ENCODE peak calls at places on chromosomes 16 and 17, in ten cellular contexts. One of them, this sample, is unnamed.

GRCh38 chr16:22035094-22035675 is 27.3 kb downstream of the MOSMO start:
- DNase-seq in LoVo: no peak
- DNase-seq in NB4: no peak
- DNase-seq in RKO: no peak
- DNase-seq in posterior vena cava: no peak
- DNase-seq in stimulated activated CD4-positive, alpha-beta T cell treated with anti-CD3 and anti-CD28 coated beads, TNF-alpha, amount 100 ng/mL, for 48 hours: no peak
- DNase-seq in H54: no peak
- DNase-seq in CD8-positive, alpha-beta T cell: no peak
- DNase-seq in heart left ventricle: no peak
- DNase-seq in BJ: no peak
- DNase-seq in this sample: no peak

GRCh38 chr17:34579017-34579946 is at the start of gene TMEM132E:
- DNase-seq in stimulated activated CD4-positive, alpha-beta T cell treated with anti-CD3 and anti-CD28 coated beads, TNF-alpha, amount 100 ng/mL, for 48 hours: no peak
- DNase-seq in CD8-positive, alpha-beta T cell: no peak
- DNase-seq in NB4: no peak
- DNase-seq in RKO: no peak
- DNase-seq in H54: no peak
- DNase-seq in heart left ventricle: peak; percentile 32
- DNase-seq in posterior vena cava: peak; percentile 77
- DNase-seq in BJ: no peak
- DNase-seq in LoVo: no peak
- DNase-seq in this sample: no peak

GRCh38 chr17:79915850-79916430 is 76.7 kb upstream of the CBX4 start:
- DNase-seq in CD8-positive, alpha-beta T cell: no peak
- DNase-seq in RKO: peak; percentile 66
- DNase-seq in BJ: no peak
- DNase-seq in stimulated activated CD4-positive, alpha-beta T cell treated with anti-CD3 and anti-CD28 coated beads, TNF-alpha, amount 100 ng/mL, for 48 hours: no peak
- DNase-seq in LoVo: peak; percentile 92
- DNase-seq in NB4: peak; percentile 52
- DNase-seq in heart left ventricle: peak; percentile 65
- DNase-seq in H54: peak; percentile 81
- DNase-seq in posterior vena cava: no peak
- DNase-seq in this sample: peak; percentile 99

GRCh38 chr17:273994-274832 is 78.4 kb downstream of the RPH3AL start:
- DNase-seq in posterior vena cava: peak; percentile 53
- DNase-seq in heart left ventricle: no peak
- DNase-seq in BJ: no peak
- DNase-seq in NB4: peak; percentile 45
- DNase-seq in RKO: no peak
- DNase-seq in LoVo: no peak
- DNase-seq in stimulated activated CD4-positive, alpha-beta T cell treated with anti-CD3 and anti-CD28 coated beads, TNF-alpha, amount 100 ng/mL, for 48 hours: no peak
- DNase-seq in CD8-positive, alpha-beta T cell: no peak
- DNase-seq in H54: no peak
- DNase-seq in this sample: no peak

GRCh38 chr17:77025781-77026180 is 115.0 kb upstream of the SEC14L1 start:
- DNase-seq in heart left ventricle: no peak
- DNase-seq in BJ: no peak
- DNase-seq in posterior vena cava: no peak
- DNase-seq in LoVo: no peak
- DNase-seq in H54: no peak
- DNase-seq in NB4: no peak
- DNase-seq in CD8-positive, alpha-beta T cell: no peak
- DNase-seq in RKO: no peak
- DNase-seq in stimulated activated CD4-positive, alpha-beta T cell treated with anti-CD3 and anti-CD28 coated beads, TNF-alpha, amount 100 ng/mL, for 48 hours: no peak
- DNase-seq in this sample: no peak

GRCh38 chr16:78925071-78925714 is 675.3 kb downstream of the MAF start:
- DNase-seq in H54: no peak
- DNase-seq in CD8-positive, alpha-beta T cell: no peak
- DNase-seq in RKO: peak; percentile 25
- DNase-seq in posterior vena cava: no peak
- DNase-seq in BJ: no peak
- DNase-seq in stimulated activated CD4-positive, alpha-beta T cell treated with anti-CD3 and anti-CD28 coated beads, TNF-alpha, amount 100 ng/mL, for 48 hours: no peak
- DNase-seq in heart left ventricle: peak; percentile 41
- DNase-seq in NB4: peak; percentile 58
- DNase-seq in LoVo: peak; percentile 8
- DNase-seq in this sample: peak; percentile 38

GRCh38 chr17:37117743-37118142 is 169.0 kb downstream of the AATF start:
- DNase-seq in posterior vena cava: no peak
- DNase-seq in NB4: no peak
- DNase-seq in CD8-positive, alpha-beta T cell: no peak
- DNase-seq in LoVo: no peak
- DNase-seq in stimulated activated CD4-positive, alpha-beta T cell treated with anti-CD3 and anti-CD28 coated beads, TNF-alpha, amount 100 ng/mL, for 48 hours: no peak
- DNase-seq in BJ: no peak
- DNase-seq in H54: no peak
- DNase-seq in RKO: no peak
- DNase-seq in heart left ventricle: no peak
- DNase-seq in this sample: no peak

GRCh38 chr16:53945996-53946395 is 242.0 kb downstream of the FTO start:
- DNase-seq in RKO: peak; percentile 9
- DNase-seq in H54: peak; percentile 4
- DNase-seq in stimulated activated CD4-positive, alpha-beta T cell treated with anti-CD3 and anti-CD28 coated beads, TNF-alpha, amount 100 ng/mL, for 48 hours: no peak
- DNase-seq in CD8-positive, alpha-beta T cell: no peak
- DNase-seq in LoVo: no peak
- DNase-seq in NB4: peak; percentile 89
- DNase-seq in BJ: no peak
- DNase-seq in heart left ventricle: no peak
- DNase-seq in posterior vena cava: no peak
- DNase-seq in this sample: peak; percentile 65

GRCh38 chr16:75083826-75084225 is 32.8 kb downstream of the LDHD start:
- DNase-seq in BJ: no peak
- DNase-seq in CD8-positive, alpha-beta T cell: no peak
- DNase-seq in LoVo: no peak
- DNase-seq in posterior vena cava: no peak
- DNase-seq in NB4: no peak
- DNase-seq in stimulated activated CD4-positive, alpha-beta T cell treated with anti-CD3 and anti-CD28 coated beads, TNF-alpha, amount 100 ng/mL, for 48 hours: no peak
- DNase-seq in heart left ventricle: no peak
- DNase-seq in H54: no peak
- DNase-seq in RKO: no peak
- DNase-seq in this sample: no peak

GRCh38 chr16:88549671-88550643 is 20.2 kb upstream of the ZC3H18 start:
- DNase-seq in CD8-positive, alpha-beta T cell: no peak
- DNase-seq in RKO: no peak
- DNase-seq in stimulated activated CD4-positive, alpha-beta T cell treated with anti-CD3 and anti-CD28 coated beads, TNF-alpha, amount 100 ng/mL, for 48 hours: no peak
- DNase-seq in H54: no peak
- DNase-seq in LoVo: no peak
- DNase-seq in heart left ventricle: no peak
- DNase-seq in BJ: no peak
- DNase-seq in NB4: peak; percentile 56
- DNase-seq in posterior vena cava: no peak
- DNase-seq in this sample: no peak

GRCh38 chr17:41301916-41302901 is at the start of gene KRTAP29-1:
- DNase-seq in posterior vena cava: no peak
- DNase-seq in stimulated activated CD4-positive, alpha-beta T cell treated with anti-CD3 and anti-CD28 coated beads, TNF-alpha, amount 100 ng/mL, for 48 hours: no peak
- DNase-seq in H54: no peak
- DNase-seq in RKO: no peak
- DNase-seq in heart left ventricle: peak; percentile 73
- DNase-seq in NB4: no peak
- DNase-seq in CD8-positive, alpha-beta T cell: no peak
- DNase-seq in LoVo: no peak
- DNase-seq in BJ: no peak
- DNase-seq in this sample: no peak

GRCh38 chr16:53881371-53881770 is 177.4 kb downstream of the FTO start:
- DNase-seq in RKO: peak; percentile 62
- DNase-seq in heart left ventricle: no peak
- DNase-seq in NB4: no peak
- DNase-seq in CD8-positive, alpha-beta T cell: no peak
- DNase-seq in LoVo: peak; percentile 51
- DNase-seq in stimulated activated CD4-positive, alpha-beta T cell treated with anti-CD3 and anti-CD28 coated beads, TNF-alpha, amount 100 ng/mL, for 48 hours: no peak
- DNase-seq in BJ: no peak
- DNase-seq in H54: peak; percentile 9
- DNase-seq in posterior vena cava: no peak
- DNase-seq in this sample: peak; percentile 91

GRCh38 chr17:57532556-57532955 is 212.5 kb downstream of the CCDC182 start:
- DNase-seq in LoVo: no peak
- DNase-seq in BJ: no peak
- DNase-seq in posterior vena cava: no peak
- DNase-seq in stimulated activated CD4-positive, alpha-beta T cell treated with anti-CD3 and anti-CD28 coated beads, TNF-alpha, amount 100 ng/mL, for 48 hours: no peak
- DNase-seq in H54: no peak
- DNase-seq in RKO: no peak
- DNase-seq in heart left ventricle: no peak
- DNase-seq in CD8-positive, alpha-beta T cell: no peak
- DNase-seq in NB4: no peak
- DNase-seq in this sample: no peak

GRCh38 chr17:34499576-34499975 is 79.8 kb upstream of the TMEM132E start:
- DNase-seq in CD8-positive, alpha-beta T cell: no peak
- DNase-seq in NB4: peak; percentile 66
- DNase-seq in LoVo: peak; percentile 17
- DNase-seq in RKO: peak; percentile 44
- DNase-seq in stimulated activated CD4-positive, alpha-beta T cell treated with anti-CD3 and anti-CD28 coated beads, TNF-alpha, amount 100 ng/mL, for 48 hours: no peak
- DNase-seq in H54: peak; percentile 6
- DNase-seq in heart left ventricle: no peak
- DNase-seq in BJ: no peak
- DNase-seq in posterior vena cava: no peak
- DNase-seq in this sample: peak; percentile 46

GRCh38 chr17:49985310-49985990 is 9.6 kb downstream of the DLX3 start:
- DNase-seq in NB4: peak; percentile 50
- DNase-seq in heart left ventricle: no peak
- DNase-seq in LoVo: no peak
- DNase-seq in BJ: no peak
- DNase-seq in CD8-positive, alpha-beta T cell: no peak
- DNase-seq in H54: no peak
- DNase-seq in posterior vena cava: no peak
- DNase-seq in RKO: no peak
- DNase-seq in stimulated activated CD4-positive, alpha-beta T cell treated with anti-CD3 and anti-CD28 coated beads, TNF-alpha, amount 100 ng/mL, for 48 hours: no peak
- DNase-seq in this sample: peak; percentile 14

GRCh38 chr17:40623419-40624217 is 24.0 kb downstream of the SMARCE1 start:
- DNase-seq in CD8-positive, alpha-beta T cell: no peak
- DNase-seq in heart left ventricle: no peak
- DNase-seq in posterior vena cava: no peak
- DNase-seq in NB4: no peak
- DNase-seq in LoVo: no peak
- DNase-seq in H54: no peak
- DNase-seq in RKO: no peak
- DNase-seq in stimulated activated CD4-positive, alpha-beta T cell treated with anti-CD3 and anti-CD28 coated beads, TNF-alpha, amount 100 ng/mL, for 48 hours: no peak
- DNase-seq in BJ: no peak
- DNase-seq in this sample: no peak

GRCh38 chr17:40124279-40125141 is 2.7 kb downstream of the MSL1 start:
- DNase-seq in LoVo: no peak
- DNase-seq in heart left ventricle: no peak
- DNase-seq in H54: no peak
- DNase-seq in NB4: peak; percentile 60
- DNase-seq in RKO: no peak
- DNase-seq in BJ: no peak
- DNase-seq in CD8-positive, alpha-beta T cell: no peak
- DNase-seq in stimulated activated CD4-positive, alpha-beta T cell treated with anti-CD3 and anti-CD28 coated beads, TNF-alpha, amount 100 ng/mL, for 48 hours: no peak
- DNase-seq in posterior vena cava: no peak
- DNase-seq in this sample: no peak

GRCh38 chr17:78013683-78014467 is 55.4 kb downstream of the TNRC6C start:
- DNase-seq in RKO: peak; percentile 61
- DNase-seq in CD8-positive, alpha-beta T cell: peak; percentile 27
- DNase-seq in NB4: peak; percentile 74
- DNase-seq in posterior vena cava: no peak
- DNase-seq in BJ: no peak
- DNase-seq in LoVo: peak; percentile 40
- DNase-seq in heart left ventricle: peak; percentile 35
- DNase-seq in stimulated activated CD4-positive, alpha-beta T cell treated with anti-CD3 and anti-CD28 coated beads, TNF-alpha, amount 100 ng/mL, for 48 hours: peak; percentile 30
- DNase-seq in H54: peak; percentile 9
- DNase-seq in this sample: peak; percentile 59

GRCh38 chr16:83686726-83687125 is 121.1 kb upstream of the HSBP1 start:
- DNase-seq in LoVo: no peak
- DNase-seq in heart left ventricle: no peak
- DNase-seq in BJ: no peak
- DNase-seq in stimulated activated CD4-positive, alpha-beta T cell treated with anti-CD3 and anti-CD28 coated beads, TNF-alpha, amount 100 ng/mL, for 48 hours: no peak
- DNase-seq in RKO: no peak
- DNase-seq in posterior vena cava: no peak
- DNase-seq in NB4: no peak
- DNase-seq in CD8-positive, alpha-beta T cell: no peak
- DNase-seq in H54: no peak
- DNase-seq in this sample: no peak

GRCh38 chr16:50210266-50211038 is 55.9 kb upstream of the ADCY7 start:
- DNase-seq in heart left ventricle: peak; percentile 86
- DNase-seq in LoVo: peak; percentile 34
- DNase-seq in posterior vena cava: peak; percentile 93
- DNase-seq in BJ: peak; percentile 68
- DNase-seq in stimulated activated CD4-positive, alpha-beta T cell treated with anti-CD3 and anti-CD28 coated beads, TNF-alpha, amount 100 ng/mL, for 48 hours: peak; percentile 33
- DNase-seq in CD8-positive, alpha-beta T cell: peak; percentile 34
- DNase-seq in H54: no peak
- DNase-seq in NB4: peak; percentile 76
- DNase-seq in RKO: peak; percentile 78
- DNase-seq in this sample: peak; percentile 75

GRCh38 chr17:39997543-39997942 is 16.9 kb downstream of the PSMD3 start:
- DNase-seq in RKO: no peak
- DNase-seq in CD8-positive, alpha-beta T cell: no peak
- DNase-seq in LoVo: no peak
- DNase-seq in NB4: no peak
- DNase-seq in stimulated activated CD4-positive, alpha-beta T cell treated with anti-CD3 and anti-CD28 coated beads, TNF-alpha, amount 100 ng/mL, for 48 hours: no peak
- DNase-seq in posterior vena cava: peak; percentile 59
- DNase-seq in H54: no peak
- DNase-seq in BJ: no peak
- DNase-seq in heart left ventricle: no peak
- DNase-seq in this sample: no peak

GRCh38 chr16:14177704-14178103 is 106.6 kb downstream of the MRTFB start:
- DNase-seq in posterior vena cava: no peak
- DNase-seq in RKO: no peak
- DNase-seq in heart left ventricle: no peak
- DNase-seq in CD8-positive, alpha-beta T cell: no peak
- DNase-seq in H54: no peak
- DNase-seq in stimulated activated CD4-positive, alpha-beta T cell treated with anti-CD3 and anti-CD28 coated beads, TNF-alpha, amount 100 ng/mL, for 48 hours: no peak
- DNase-seq in LoVo: no peak
- DNase-seq in NB4: no peak
- DNase-seq in BJ: no peak
- DNase-seq in this sample: no peak

GRCh38 chr16:88526906-88527185 is 43.4 kb upstream of the ZC3H18 start:
- DNase-seq in LoVo: no peak
- DNase-seq in H54: no peak
- DNase-seq in BJ: no peak
- DNase-seq in CD8-positive, alpha-beta T cell: no peak
- DNase-seq in NB4: no peak
- DNase-seq in RKO: no peak
- DNase-seq in stimulated activated CD4-positive, alpha-beta T cell treated with anti-CD3 and anti-CD28 coated beads, TNF-alpha, amount 100 ng/mL, for 48 hours: no peak
- DNase-seq in heart left ventricle: peak; percentile 25
- DNase-seq in posterior vena cava: no peak
- DNase-seq in this sample: no peak

GRCh38 chr17:66541461-66542182 is 239.2 kb downstream of the PRKCA start:
- DNase-seq in BJ: peak; percentile 59
- DNase-seq in CD8-positive, alpha-beta T cell: no peak
- DNase-seq in NB4: peak; percentile 69
- DNase-seq in LoVo: no peak
- DNase-seq in H54: no peak
- DNase-seq in posterior vena cava: no peak
- DNase-seq in stimulated activated CD4-positive, alpha-beta T cell treated with anti-CD3 and anti-CD28 coated beads, TNF-alpha, amount 100 ng/mL, for 48 hours: no peak
- DNase-seq in heart left ventricle: no peak
- DNase-seq in RKO: no peak
- DNase-seq in this sample: no peak

GRCh38 chr17:79089720-79090502 is 15.3 kb downstream of the ENGASE start:
- DNase-seq in NB4: no peak
- DNase-seq in posterior vena cava: no peak
- DNase-seq in stimulated activated CD4-positive, alpha-beta T cell treated with anti-CD3 and anti-CD28 coated beads, TNF-alpha, amount 100 ng/mL, for 48 hours: no peak
- DNase-seq in H54: no peak
- DNase-seq in BJ: no peak
- DNase-seq in LoVo: no peak
- DNase-seq in CD8-positive, alpha-beta T cell: no peak
- DNase-seq in RKO: no peak
- DNase-seq in heart left ventricle: no peak
- DNase-seq in this sample: no peak

GRCh38 chr16:88374736-88375135 is 8.0 kb upstream of the ZNF469 start:
- DNase-seq in RKO: no peak
- DNase-seq in heart left ventricle: peak; percentile 10
- DNase-seq in CD8-positive, alpha-beta T cell: no peak
- DNase-seq in BJ: no peak
- DNase-seq in H54: no peak
- DNase-seq in LoVo: no peak
- DNase-seq in NB4: no peak
- DNase-seq in posterior vena cava: peak; percentile 49
- DNase-seq in stimulated activated CD4-positive, alpha-beta T cell treated with anti-CD3 and anti-CD28 coated beads, TNF-alpha, amount 100 ng/mL, for 48 hours: no peak
- DNase-seq in this sample: no peak

GRCh38 chr16:69935278-69935711 is 15.8 kb upstream of the CLEC18A start:
- DNase-seq in posterior vena cava: no peak
- DNase-seq in CD8-positive, alpha-beta T cell: no peak
- DNase-seq in NB4: no peak
- DNase-seq in H54: no peak
- DNase-seq in RKO: no peak
- DNase-seq in BJ: no peak
- DNase-seq in heart left ventricle: no peak
- DNase-seq in stimulated activated CD4-positive, alpha-beta T cell treated with anti-CD3 and anti-CD28 coated beads, TNF-alpha, amount 100 ng/mL, for 48 hours: no peak
- DNase-seq in LoVo: no peak
- DNase-seq in this sample: no peak